ENCODE peak calls at places on chromosomes 3 and 15, in ten cellular contexts. T is psoas muscle, B is AG04450, S is GM20000, P is fibroblast of pulmonary artery, O is GM23338, U is mesothelial cell of epicardium, G is cardiac fibroblast, X is epithelial cell of esophagus, Y is esophagus squamous epithelium. C is an unnamed sample.

GRCh38 chr15:86663304-86663703 is 583.6 kb downstream of the AGBL1 start:
- DNase-seq in G (no peak), O (no peak), S (no peak), X (no peak), Y (no peak), T (no peak), U (no peak), P (no peak), B (no peak), C (no peak)

GRCh38 chr15:82950295-82950694 is 2.2 kb downstream of the HOMER2 start:
- DNase-seq in G (no peak), P (no peak), U (no peak), X (no peak), S (peak; percentile 54), Y (no peak), T (no peak), B (no peak), O (no peak), C (no peak)

GRCh38 chr3:154954750-154955149 is 125.4 kb upstream of the MME start:
- DNase-seq in T (no peak), B (peak; percentile 13), P (peak; percentile 87), X (peak; percentile 73), G (peak; percentile 85), Y (no peak), U (no peak), S (no peak), O (peak; percentile 63), C (no peak)

GRCh38 chr15:28459279-28459678 is 73.5 kb downstream of the GOLGA8G start:
- DNase-seq in G (no peak), P (no peak), U (no peak), Y (no peak), T (no peak), B (no peak), S (no peak), O (no peak), X (no peak), C (no peak)

GRCh38 chr3:58659051-58659675 is 7.4 kb downstream of the FAM3D start:
- DNase-seq in S (no peak), G (peak; percentile 68), X (peak; percentile 34), T (no peak), P (peak; percentile 73), B (no peak), O (peak; percentile 82), U (no peak), Y (no peak), C (no peak)

GRCh38 chr3:3038201-3038991 is 71.8 kb downstream of the IL5RA start:
- DNase-seq in B (no peak), Y (peak; percentile 2), O (peak; percentile 27), U (no peak), G (no peak), X (peak; percentile 33), P (no peak), S (no peak), T (no peak), C (no peak)

GRCh38 chr3:61768284-61769012 is 207.1 kb downstream of the PTPRG start:
- DNase-seq in U (no peak), X (peak; percentile 74), G (peak; percentile 54), O (no peak), Y (no peak), P (no peak), T (no peak), S (no peak), B (no peak), C (no peak)

GRCh38 chr3:4426261-4426781 is 40.7 kb downstream of the SUMF1 start:
- DNase-seq in U (no peak), O (no peak), T (no peak), X (peak; percentile 10), Y (no peak), S (no peak), B (no peak), P (peak; percentile 30), G (peak; percentile 62), C (no peak)

GRCh38 chr3:98894791-98895576 is 6.5 kb downstream of the DCBLD2 start:
- DNase-seq in O (no peak), P (no peak), U (no peak), Y (no peak), S (no peak), X (no peak), T (no peak), G (no peak), B (no peak), C (no peak)

GRCh38 chr15:98896802-98897732 is 110.5 kb downstream of the PGPEP1L start:
- DNase-seq in B (peak; percentile 98), S (no peak), G (peak; percentile 99), P (peak; percentile 99), O (no peak), Y (no peak), U (no peak), T (no peak), X (peak; percentile 99), C (no peak)

GRCh38 chr3:23385327-23385726 is 182.2 kb downstream of the UBE2E2 start:
- DNase-seq in T (no peak), Y (no peak), B (no peak), U (no peak), G (no peak), X (no peak), O (no peak), S (no peak), P (no peak), C (no peak)

GRCh38 chr3:69182588-69183299 is 60.3 kb upstream of the LMOD3 start:
- DNase-seq in X (peak; percentile 45), O (no peak), P (peak; percentile 82), T (no peak), Y (no peak), G (peak; percentile 85), B (peak; percentile 33), S (no peak), U (no peak), C (no peak)

GRCh38 chr3:126375835-126376331 is 18.7 kb upstream of the KLF15 start:
- DNase-seq in G (no peak), B (no peak), S (no peak), U (no peak), P (no peak), T (peak; percentile 46), O (no peak), Y (no peak), X (no peak), C (no peak)

DNA sequence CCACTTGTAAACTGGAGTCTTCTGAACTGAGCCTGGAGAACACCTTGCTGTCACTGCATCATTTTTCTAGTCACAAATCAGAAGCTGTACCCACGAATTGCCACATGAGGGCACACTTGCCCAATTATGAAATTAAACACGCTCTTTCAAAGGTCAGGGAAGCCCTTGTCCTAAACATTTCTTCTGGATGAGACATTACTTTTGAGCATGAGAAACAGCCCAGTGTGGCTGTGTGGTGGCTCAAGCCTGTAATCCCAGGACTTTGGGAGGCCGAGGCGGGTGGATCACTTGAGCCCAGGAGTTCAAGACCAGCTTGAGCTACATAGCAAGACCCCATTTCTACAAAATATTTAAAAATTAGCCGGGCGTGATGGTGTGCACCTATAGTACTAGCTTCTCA is 27.5 kb upstream of the CFAP161 start:
- DNase-seq in X (peak; percentile 80), U (no peak), S (peak; percentile 69), B (peak; percentile 63), G (peak; percentile 90), T (no peak), Y (no peak), P (peak; percentile 86), O (peak; percentile 73), C (peak; percentile 19)
- TF ChIP-seq CTCF in X (peak; percentile 84), U (peak; percentile 72), S (peak; percentile 81), B (peak; percentile 75), G (peak; percentile 73), T (peak; percentile 71), Y (peak; percentile 74), P (peak; percentile 79), O (peak; percentile 90), C (no peak)

GRCh38 chr3:71022552-71023335 is 560.8 kb downstream of the FOXP1 start:
- DNase-seq in B (no peak), S (no peak), U (no peak), X (peak; percentile 59), T (no peak), P (no peak), G (peak; percentile 53), O (peak; percentile 88), Y (no peak), C (no peak)
- TF ChIP-seq CTCF in B (peak; percentile 16), S (no peak), U (no peak), X (peak; percentile 36), T (no peak), P (peak; percentile 25), G (peak; percentile 29), O (peak; percentile 79), Y (peak; percentile 14), C (no peak)

DNA sequence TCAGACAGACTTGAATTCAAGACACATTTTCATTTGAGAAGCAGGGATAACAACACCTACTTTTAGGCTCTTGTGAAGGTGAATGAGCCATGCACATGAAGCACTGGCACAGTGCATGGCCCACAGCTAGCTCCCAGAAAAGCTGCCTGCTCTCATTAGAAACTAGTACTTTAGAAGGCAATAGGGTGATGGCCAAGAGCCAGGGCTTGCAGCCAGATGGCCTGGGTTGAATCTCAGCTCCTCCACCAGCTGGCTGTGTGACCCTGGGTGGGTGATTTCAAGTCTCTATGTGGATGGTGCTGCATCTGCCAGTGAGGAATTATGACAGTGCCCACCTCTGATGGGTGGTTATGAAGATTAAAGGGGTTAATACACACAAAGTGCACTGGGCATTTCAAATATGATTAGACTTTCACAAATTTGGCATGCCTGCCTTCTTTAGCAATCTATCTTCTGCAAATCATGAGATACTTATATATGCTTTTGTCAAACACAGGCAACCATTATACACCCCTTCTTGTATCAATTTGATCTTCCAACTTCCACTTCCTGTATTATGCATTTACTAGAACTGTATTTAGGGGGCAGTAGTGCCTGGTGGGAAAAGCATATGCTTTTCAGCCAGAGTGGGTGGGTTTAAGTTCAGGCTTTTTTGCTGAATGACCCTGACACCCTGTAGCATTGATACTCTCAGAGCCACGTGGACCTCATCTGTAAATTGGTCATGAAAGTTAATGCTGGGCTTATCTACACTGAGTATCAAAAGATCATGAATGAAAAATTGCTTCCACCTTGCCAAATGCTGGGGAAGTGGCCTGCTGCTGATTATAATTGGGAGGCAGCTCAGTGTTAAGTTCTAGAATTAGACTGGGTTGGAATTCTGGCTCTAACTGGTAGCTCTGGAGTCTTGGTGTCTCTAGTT is 34.7 kb upstream of the RBP1 start:
- DNase-seq in Y (no peak), O (no peak), S (no peak), B (no peak), T (peak; percentile 77), X (no peak), U (no peak), G (no peak), P (peak; percentile 9), C (no peak)
- TF ChIP-seq CTCF in Y (no peak), O (no peak), S (no peak), B (no peak), T (no peak), X (no peak), U (no peak), G (no peak), P (no peak), C (no peak)

DNA sequence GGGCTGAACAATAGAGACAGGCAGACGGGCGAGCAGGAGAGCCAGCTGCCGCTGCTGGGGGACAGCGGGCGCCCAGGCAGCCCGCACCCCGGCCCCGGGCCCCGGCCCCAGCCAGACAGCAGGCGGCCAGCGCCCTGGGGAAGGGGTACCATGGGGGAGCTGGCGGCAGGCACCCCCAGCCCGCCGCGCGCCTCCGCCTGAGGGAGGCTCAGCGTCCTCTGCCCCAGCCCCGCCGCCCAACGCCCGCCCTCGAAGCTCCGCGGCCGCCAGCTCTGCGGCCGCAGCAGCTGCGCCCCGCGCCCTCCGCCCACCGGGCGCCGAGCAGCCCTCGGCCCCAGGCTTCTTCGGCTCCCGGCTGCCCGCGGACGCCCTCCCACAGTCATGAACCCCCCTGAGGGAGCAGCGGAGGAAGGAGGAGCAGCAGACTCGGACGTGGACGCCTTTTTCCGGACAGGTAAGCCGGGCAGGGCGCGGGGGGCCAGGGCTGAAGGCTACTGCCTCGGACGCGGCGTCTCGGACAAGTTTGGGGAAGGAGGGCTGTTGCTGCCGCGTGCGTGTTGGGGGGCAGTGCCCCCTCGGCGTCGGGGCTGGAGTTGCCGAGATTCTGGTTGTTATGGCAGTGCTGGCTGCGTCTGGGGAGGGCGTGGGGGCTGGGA is 41.6 kb upstream of the ROPN1 start:
- DNase-seq in Y (no peak), T (peak; percentile 54), G (no peak), S (peak; percentile 42), X (no peak), B (no peak), O (peak; percentile 51), P (no peak), U (no peak), C (no peak)
- TF ChIP-seq CTCF in Y (no peak), T (no peak), G (no peak), S (no peak), X (no peak), B (no peak), O (no peak), P (no peak), U (no peak), C (no peak)

C was measured in activated B cell treated with CpG ODN at 0.5 μM for 24 hours.